ENCODE peak calls at places on chromosome 2, in five cellular contexts. A is kidney, V is HAP-1, O is left ventricle myocardium inferior, Z is endothelial cell of umbilical vein. T is an unnamed sample.

GRCh38 chr2:64695656-64696310 is 42.1 kb upstream of the SERTAD2 start:
- DNase-seq in O (no peak), Z (peak), V (no peak), A (no peak), T (no peak)

GRCh38 chr2:230408244-230408842 is 7.7 kb upstream of the SP100 start:
- DNase-seq in Z (peak), A (peak), O (peak), V (no peak), T (no peak)

GRCh38 chr2:136362676-136363390 is 244.9 kb upstream of the CXCR4 start:
- DNase-seq in A (no peak), O (no peak), V (no peak), Z (no peak), T (no peak)

GRCh38 chr2:60212174-60212945 is 341.1 kb downstream of the BCL11A start:
- DNase-seq in O (no peak), V (no peak), Z (no peak), A (no peak), T (no peak)

GRCh38 chr2:105404736-105405135 is 5.9 kb upstream of the FHL2 start:
- DNase-seq in V (no peak), Z (peak), A (no peak), O (no peak), T (no peak)

GRCh38 chr2:150981826-150982225 is 279.8 kb downstream of the RBM43 start:
- DNase-seq in Z (no peak), V (no peak), O (no peak), A (no peak), T (no peak)

GRCh38 chr2:229884775-229885699 is 36.8 kb downstream of the TRIP12 start:
- DNase-seq in A (no peak), O (no peak), Z (no peak), V (no peak), T (no peak)

GRCh38 chr2:202425036-202425435 is 48.9 kb downstream of the BMPR2 start:
- DNase-seq in V (no peak), A (no peak), O (no peak), Z (no peak), T (no peak)

GRCh38 chr2:64652231-64653173 is 1.2 kb downstream of the SERTAD2 start:
- DNase-seq in Z (peak), O (no peak), V (peak), A (no peak), T (no peak)

DNA sequence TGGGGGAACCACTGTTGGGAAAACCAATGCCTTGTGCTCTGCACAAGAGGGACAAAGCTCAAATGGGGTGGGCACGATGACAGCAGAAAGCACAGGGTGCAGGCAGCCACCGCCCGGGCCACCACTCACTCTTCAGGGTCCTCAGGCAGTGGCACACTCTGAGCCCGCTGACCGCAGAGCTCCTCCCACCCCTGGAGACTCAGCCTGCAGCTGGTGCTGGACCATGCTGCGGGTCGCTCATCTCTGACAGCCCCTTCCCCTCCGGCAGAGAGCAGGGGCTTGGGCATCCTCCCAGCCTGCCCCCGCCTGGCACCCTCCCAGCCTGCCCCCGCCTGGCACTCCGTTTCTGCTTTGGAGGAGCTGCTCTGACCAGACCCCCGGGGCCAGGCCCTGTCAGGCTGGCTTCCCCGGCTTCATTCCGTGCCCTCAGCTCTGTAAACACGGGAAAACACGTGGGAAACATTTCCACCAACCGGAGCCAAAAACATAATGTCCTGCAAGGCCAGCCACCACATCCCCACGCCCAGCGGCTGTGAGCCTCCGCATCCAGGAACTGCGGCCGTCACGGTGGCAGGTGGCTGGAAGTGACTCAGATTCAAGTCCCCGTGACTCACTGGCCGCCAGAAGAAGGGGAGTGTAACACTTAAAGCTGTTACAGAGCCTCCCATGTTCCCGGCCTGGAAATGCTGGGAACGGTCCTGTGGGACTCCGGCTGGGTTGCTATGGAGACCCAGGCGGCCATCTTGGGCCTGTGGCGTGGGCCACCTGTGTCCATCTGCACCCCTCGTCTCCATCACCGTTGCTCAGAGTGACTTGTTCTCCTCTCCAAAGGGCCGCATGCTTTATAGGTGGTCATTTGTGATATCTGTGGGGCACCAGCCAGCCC is 6.8 kb upstream of the SNED1 start:
- DNase-seq in V (peak), A (peak), Z (peak), O (peak), T (no peak)
- H3K4me3 ChIP-seq in V (no peak), A (no peak), Z (no peak), O (peak), T (no peak)

GRCh38 chr2:66889632-66889882 is 454.6 kb downstream of the MEIS1 start:
- DNase-seq in Z (no peak), V (no peak), A (no peak), O (no peak), T (no peak)

GRCh38 chr2:66890286-66890812 is 455.4 kb downstream of the MEIS1 start:
- DNase-seq in A (no peak), Z (peak), O (no peak), V (no peak), T (no peak)

GRCh38 chr2:66885775-66886402 is 451.0 kb downstream of the MEIS1 start:
- DNase-seq in Z (no peak), A (no peak), O (no peak), V (no peak), T (no peak)

GRCh38 chr2:66888246-66888645 is 453.3 kb downstream of the MEIS1 start:
- DNase-seq in A (no peak), O (no peak), Z (no peak), V (no peak), T (no peak)

DNA sequence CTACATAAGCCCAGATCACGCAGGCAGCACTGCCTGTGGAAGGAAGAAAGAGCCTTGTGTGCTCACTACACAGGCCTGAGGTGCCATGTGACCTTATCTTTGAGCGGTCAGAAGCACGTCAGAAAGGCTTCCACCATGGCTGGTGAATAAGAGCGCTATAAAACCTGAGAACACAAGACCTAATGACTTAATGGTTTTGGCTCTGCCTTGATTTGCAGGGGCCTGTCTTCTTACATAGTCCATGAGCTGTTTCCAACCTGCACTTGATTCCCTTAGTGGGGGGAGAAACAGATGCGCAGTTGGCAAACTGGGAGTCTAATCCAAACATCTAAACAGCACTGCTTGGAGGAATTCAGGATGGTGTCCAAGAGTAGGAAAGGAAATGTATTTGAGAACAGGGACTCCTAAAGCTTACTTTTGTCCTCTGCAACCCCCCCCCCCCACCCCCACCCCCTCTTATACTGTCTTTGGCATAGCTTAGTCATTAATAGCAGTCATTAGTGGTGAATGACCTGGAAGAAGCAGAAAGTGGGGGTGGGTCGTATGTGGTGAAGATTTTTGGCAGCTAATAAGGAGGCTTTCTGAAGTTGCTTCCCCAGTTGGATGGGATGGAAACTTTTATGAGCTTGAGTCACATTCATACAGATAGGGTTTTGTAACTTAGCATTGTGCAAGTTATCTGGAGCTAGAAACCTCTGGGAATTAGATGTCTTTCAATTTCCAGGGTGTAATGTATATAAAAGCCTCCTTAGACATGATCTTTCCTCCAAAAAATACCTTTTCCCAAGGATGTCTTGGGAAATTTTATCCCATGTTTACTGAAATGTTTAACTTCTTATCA is 454.1 kb downstream of the MEIS1 start:
- DNase-seq in A (no peak), V (no peak), O (no peak), Z (no peak), T (no peak)
- H3K4me3 ChIP-seq in A (no peak), V (no peak), O (no peak), Z (no peak), T (no peak)

GRCh38 chr2:241616168-241617125 is 20.5 kb downstream of the THAP4 start:
- DNase-seq in O (no peak), V (no peak), Z (no peak), A (peak), T (no peak)
- H3K4me3 ChIP-seq in O (peak), V (no peak), Z (no peak), A (peak), T (no peak)

DNA sequence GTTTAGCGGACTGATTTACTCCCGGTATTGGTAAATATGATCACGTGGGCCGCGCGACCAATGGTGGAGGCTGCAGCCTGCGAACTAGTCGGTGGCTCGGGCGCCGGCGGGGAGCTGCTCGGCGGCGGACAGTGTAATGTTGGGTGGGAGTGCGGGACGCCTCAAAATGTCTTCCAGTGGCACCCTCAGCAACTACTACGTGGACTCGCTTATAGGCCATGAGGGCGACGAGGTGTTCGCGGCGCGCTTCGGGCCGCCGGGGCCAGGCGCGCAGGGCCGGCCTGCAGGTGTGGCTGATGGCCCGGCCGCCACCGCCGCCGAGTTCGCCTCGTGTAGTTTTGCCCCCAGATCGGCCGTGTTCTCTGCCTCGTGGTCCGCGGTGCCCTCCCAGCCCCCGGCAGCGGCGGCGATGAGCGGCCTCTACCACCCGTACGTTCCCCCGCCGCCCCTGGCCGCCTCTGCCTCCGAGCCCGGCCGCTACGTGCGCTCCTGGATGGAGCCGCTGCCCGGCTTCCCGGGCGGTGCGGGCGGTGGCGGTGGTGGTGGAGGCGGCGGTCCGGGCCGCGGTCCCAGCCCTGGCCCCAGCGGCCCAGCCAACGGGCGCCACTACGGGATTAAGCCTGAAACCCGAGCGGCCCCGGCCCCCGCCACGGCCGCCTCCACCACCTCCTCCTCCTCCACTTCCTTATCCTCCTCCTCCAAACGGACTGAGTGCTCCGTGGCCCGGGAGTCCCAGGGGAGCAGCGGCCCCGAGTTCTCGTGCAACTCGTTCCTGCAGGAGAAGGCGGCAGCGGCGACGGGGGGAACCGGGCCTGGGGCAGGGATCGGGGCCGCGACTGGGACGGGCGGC is at the start of gene HOXD9:
- DNase-seq in O (no peak), V (peak), A (peak), Z (peak), T (no peak)
- H3K4me3 ChIP-seq in O (peak), V (no peak), A (peak), Z (peak), T (no peak)